ENCODE peak calls at places on chromosome 9, in six cellular contexts. D is dorsolateral prefrontal cortex, Z is adrenal gland, R is thoracic aorta, W is AG04449, U is A549. X is an unnamed sample.
A peak's percentile ranks its signal among the peaks of the same experiment; 100 is the strongest.

GRCh38 chr9:132037470-132037869 is 42.2 kb downstream of the MED27 start:
- DNase-seq in D (no peak), Z (no peak), R (no peak), W (no peak), U (no peak), X (no peak)

GRCh38 chr9:83955985-83956287 is 24.1 kb downstream of the HNRNPK start:
- DNase-seq in D (no peak), Z (no peak), R (peak; percentile 3), W (no peak), U (peak; percentile 42), X (no peak)

GRCh38 chr9:124124729-124125589 is 113.4 kb downstream of the LHX2 start:
- DNase-seq in D (no peak), Z (no peak), R (no peak), W (no peak), U (no peak), X (no peak)

GRCh38 chr9:136571525-136571924 is 25.7 kb upstream of the NOTCH1 start:
- DNase-seq in D (no peak), Z (no peak), R (no peak), W (no peak), U (no peak), X (no peak)

GRCh38 chr9:114774504-114774903 is 31.3 kb downstream of the TNFSF15 start:
- DNase-seq in D (no peak), Z (no peak), R (no peak), W (no peak), U (no peak), X (no peak)

GRCh38 chr9:137410891-137411249 is 12.1 kb downstream of the EXD3 start:
- DNase-seq in D (no peak), Z (no peak), R (no peak), W (no peak), U (no peak), X (no peak)

GRCh38 chr9:90098456-90098855 is 493.6 kb downstream of the GADD45G start:
- DNase-seq in D (no peak), Z (no peak), R (no peak), W (no peak), U (no peak), X (no peak)

GRCh38 chr9:93303258-93303771 is 119.4 kb downstream of the WNK2 start:
- DNase-seq in D (peak; percentile 21), Z (no peak), R (no peak), W (no peak), U (no peak), X (no peak)

GRCh38 chr9:131617611-131618010 is 72.3 kb downstream of the PRRT1B start:
- DNase-seq in D (no peak), Z (no peak), R (no peak), W (no peak), U (no peak), X (no peak)

GRCh38 chr9:78365979-78366697 is 69.2 kb downstream of the PSAT1 start:
- DNase-seq in D (no peak), Z (no peak), R (no peak), W (no peak), U (peak; percentile 17), X (no peak)

GRCh38 chr9:108040783-108041182 is 551.2 kb upstream of the KLF4 start:
- DNase-seq in D (no peak), Z (no peak), R (no peak), W (no peak), U (peak; percentile 26), X (no peak)

GRCh38 chr9:75071530-75072122 is 16.3 kb downstream of the NMRK1 start:
- DNase-seq in D (no peak), Z (no peak), R (no peak), W (no peak), U (no peak), X (no peak)

GRCh38 chr9:87445646-87446045 is 52.0 kb upstream of the DAPK1 start:
- DNase-seq in D (peak; percentile 60), Z (peak; percentile 11), R (no peak), W (no peak), U (peak; percentile 53), X (no peak)

GRCh38 chr9:2459756-2460155 is 161.8 kb upstream of the VLDLR start:
- DNase-seq in D (peak; percentile 50), Z (no peak), R (no peak), W (no peak), U (no peak), X (no peak)

GRCh38 chr9:38315085-38315595 is 77.4 kb upstream of the ALDH1B1 start:
- DNase-seq in D (no peak), Z (no peak), R (no peak), W (no peak), U (no peak), X (no peak)

GRCh38 chr9:95338243-95338642 is 20.7 kb upstream of the FANCC start:
- DNase-seq in D (no peak), Z (no peak), R (no peak), W (no peak), U (no peak), X (no peak)

GRCh38 chr9:95333426-95333825 is 15.9 kb upstream of the FANCC start:
- DNase-seq in D (no peak), Z (no peak), R (no peak), W (no peak), U (no peak), X (no peak)

GRCh38 chr9:95341262-95342011 is 23.9 kb upstream of the FANCC start:
- DNase-seq in D (peak; percentile 39), Z (no peak), R (no peak), W (no peak), U (peak; percentile 38), X (no peak)

GRCh38 chr9:95332860-95333259 is 15.4 kb upstream of the FANCC start:
- DNase-seq in D (no peak), Z (no peak), R (no peak), W (no peak), U (peak; percentile 17), X (no peak)

GRCh38 chr9:95336281-95336680 is 18.8 kb upstream of the FANCC start:
- DNase-seq in D (no peak), Z (peak; percentile 49), R (no peak), W (no peak), U (peak; percentile 49), X (no peak)
- TF ChIP-seq CTCF in D (peak; percentile 28), Z (peak; percentile 53), R (no peak), W (peak; percentile 27), U (peak; percentile 45), X (peak; percentile 15)

DNA sequence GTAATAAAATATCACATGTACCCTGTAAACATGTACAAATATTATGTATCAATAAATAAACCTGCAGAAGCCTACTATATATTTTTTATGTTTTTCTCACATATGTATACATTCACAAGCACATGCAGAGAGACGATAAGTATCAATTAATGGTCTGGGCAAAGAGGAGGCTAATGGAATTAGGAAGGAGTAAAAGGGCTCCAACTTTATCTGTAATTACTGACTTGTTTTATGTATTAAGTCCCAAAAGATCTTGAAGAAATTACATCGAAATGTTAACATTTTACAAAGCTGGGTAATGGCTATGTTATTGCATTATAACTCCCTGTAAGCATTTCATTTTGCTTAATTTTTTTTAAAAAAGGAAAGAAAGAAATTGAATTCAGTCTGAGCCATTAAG is 78.0 kb downstream of the LPAR1 start:
- DNase-seq in D (no peak), Z (no peak), R (no peak), W (no peak), U (no peak), X (no peak)
- TF ChIP-seq CTCF in D (no peak), Z (no peak), R (no peak), W (no peak), U (no peak), X (no peak)

DNA sequence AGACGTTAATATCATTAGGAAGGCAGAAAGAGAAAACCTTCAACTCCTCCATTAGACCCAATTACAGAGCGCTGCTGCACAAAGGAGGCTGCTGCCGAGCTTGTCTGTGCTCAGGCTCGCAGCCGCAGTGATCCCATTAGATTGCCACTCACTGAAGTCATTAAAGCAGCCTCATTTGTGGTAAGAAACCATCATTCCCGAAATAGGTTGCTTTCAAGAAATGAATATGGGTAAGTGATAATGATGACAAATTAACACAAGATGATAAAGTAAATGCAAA is 137.2 kb downstream of the CAVIN4 start:
- DNase-seq in D (no peak), Z (no peak), R (no peak), W (no peak), U (no peak), X (no peak)
- TF ChIP-seq CTCF in D (no peak), Z (no peak), R (no peak), W (no peak), U (no peak), X (no peak)

GRCh38 chr9:82105729-82106128 is 117.2 kb downstream of the SPATA31D1 start:
- DNase-seq in D (no peak), Z (no peak), R (no peak), W (no peak), U (no peak), X (no peak)

GRCh38 chr9:82108881-82109280 is 120.3 kb downstream of the SPATA31D1 start:
- DNase-seq in D (no peak), Z (no peak), R (no peak), W (no peak), U (no peak), X (no peak)

GRCh38 chr9:82106536-82106935 is 118.0 kb downstream of the SPATA31D1 start:
- DNase-seq in D (no peak), Z (no peak), R (no peak), W (no peak), U (no peak), X (no peak)

GRCh38 chr9:82108474-82108873 is 119.9 kb downstream of the SPATA31D1 start:
- DNase-seq in D (no peak), Z (no peak), R (no peak), W (no peak), U (no peak), X (no peak)

GRCh38 chr9:82109626-82110025 is 121.1 kb downstream of the SPATA31D1 start:
- DNase-seq in D (no peak), Z (no peak), R (no peak), W (no peak), U (no peak), X (no peak)
- TF ChIP-seq CTCF in D (no peak), Z (no peak), R (no peak), W (no peak), U (no peak), X (no peak)

GRCh38 chr9:28951945-28952344 is 1378.7 kb upstream of the C9orf72 start:
- DNase-seq in D (no peak), Z (no peak), R (no peak), W (no peak), U (peak; percentile 23), X (no peak)
- TF ChIP-seq CTCF in D (no peak), Z (peak; percentile 11), R (no peak), W (no peak), U (no peak), X (no peak)

DNA sequence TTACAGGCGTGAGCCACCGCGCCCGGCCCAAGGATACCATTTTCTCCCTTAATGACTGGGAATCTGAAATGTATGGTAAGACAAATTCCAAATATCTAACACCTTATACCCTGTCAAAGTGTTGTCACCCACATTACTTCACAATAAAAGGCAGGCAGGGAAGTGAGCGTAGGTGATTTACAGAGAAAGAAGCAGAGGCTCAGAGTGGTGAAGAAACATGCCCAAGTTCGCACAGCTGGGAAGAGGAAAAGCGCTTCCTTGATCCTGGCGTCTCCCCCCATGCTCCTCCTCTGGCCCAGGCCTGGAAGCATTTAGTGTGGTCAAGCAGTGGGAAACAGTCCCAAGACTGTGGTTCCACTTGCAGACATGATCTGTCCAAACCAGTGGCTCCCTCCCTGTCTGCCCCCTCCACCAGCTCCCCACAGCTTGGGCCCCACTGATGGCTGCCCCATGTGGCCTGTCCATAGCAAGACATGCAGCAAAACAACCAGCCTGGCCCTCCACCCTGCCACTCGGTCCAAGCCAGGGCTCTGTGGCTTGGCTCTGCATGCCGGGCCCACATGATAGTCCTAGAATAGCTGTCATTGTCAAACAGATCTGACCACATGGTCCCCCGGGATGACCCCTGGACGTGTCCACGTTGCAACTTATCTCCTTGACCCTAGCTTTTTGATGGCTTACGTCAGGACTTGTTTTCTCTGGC is 107.2 kb downstream of the TTLL11 start:
- DNase-seq in D (peak; percentile 65), Z (no peak), R (no peak), W (no peak), U (no peak), X (no peak)
- TF ChIP-seq CTCF in D (no peak), Z (no peak), R (peak; percentile 9), W (peak; percentile 28), U (no peak), X (no peak)